ENCODE peak calls at places on chromosomes 7 and 10, in ten cellular contexts. One of them, this sample, is unnamed.

GRCh38 chr7:17298840-17299476 is 506 bp downstream of the AHR start:
- DNase-seq in stomach: peak; percentile 49
- DNase-seq in SK-N-SH: peak; percentile 35
- DNase-seq in transverse colon: peak; percentile 56
- DNase-seq in upper lobe of left lung: peak; percentile 92
- DNase-seq in A549: peak; percentile 39
- DNase-seq in tibial nerve: peak; percentile 27
- DNase-seq in HepG2: no peak
- DNase-seq in ovary: peak; percentile 64
- DNase-seq in suprapubic skin: peak; percentile 81
- DNase-seq in this sample: peak; percentile 78

GRCh38 chr7:114973147-114973546 is 51.3 kb downstream of the MDFIC start:
- DNase-seq in stomach: no peak
- DNase-seq in SK-N-SH: no peak
- DNase-seq in transverse colon: no peak
- DNase-seq in upper lobe of left lung: no peak
- DNase-seq in A549: no peak
- DNase-seq in tibial nerve: no peak
- DNase-seq in HepG2: no peak
- DNase-seq in ovary: no peak
- DNase-seq in suprapubic skin: no peak
- DNase-seq in this sample: no peak

GRCh38 chr10:92691591-92692084 is 1.9 kb downstream of the HHEX start:
- DNase-seq in stomach: peak; percentile 33
- DNase-seq in SK-N-SH: no peak
- DNase-seq in transverse colon: peak; percentile 45
- DNase-seq in upper lobe of left lung: peak; percentile 90
- DNase-seq in A549: no peak
- DNase-seq in tibial nerve: peak; percentile 35
- DNase-seq in HepG2: no peak
- DNase-seq in ovary: no peak
- DNase-seq in suprapubic skin: no peak
- DNase-seq in this sample: peak; percentile 78

GRCh38 chr7:48148311-48148710 is 22.9 kb upstream of the ABCA13 start:
- DNase-seq in stomach: no peak
- DNase-seq in SK-N-SH: no peak
- DNase-seq in transverse colon: peak; percentile 11
- DNase-seq in upper lobe of left lung: no peak
- DNase-seq in A549: no peak
- DNase-seq in tibial nerve: no peak
- DNase-seq in HepG2: no peak
- DNase-seq in ovary: no peak
- DNase-seq in suprapubic skin: no peak
- DNase-seq in this sample: no peak

GRCh38 chr10:33643042-33643441 is 308.6 kb upstream of the NRP1 start:
- DNase-seq in stomach: no peak
- DNase-seq in SK-N-SH: no peak
- DNase-seq in transverse colon: no peak
- DNase-seq in upper lobe of left lung: no peak
- DNase-seq in A549: no peak
- DNase-seq in tibial nerve: no peak
- DNase-seq in HepG2: no peak
- DNase-seq in ovary: no peak
- DNase-seq in suprapubic skin: no peak
- DNase-seq in this sample: no peak

GRCh38 chr10:119263966-119264621 is 56.7 kb downstream of the GRK5 start:
- DNase-seq in stomach: no peak
- DNase-seq in SK-N-SH: no peak
- DNase-seq in transverse colon: no peak
- DNase-seq in upper lobe of left lung: no peak
- DNase-seq in A549: no peak
- DNase-seq in tibial nerve: no peak
- DNase-seq in HepG2: no peak
- DNase-seq in ovary: no peak
- DNase-seq in suprapubic skin: no peak
- DNase-seq in this sample: no peak

GRCh38 chr7:34544621-34545020 is 113.4 kb upstream of the NPSR1 start:
- DNase-seq in stomach: no peak
- DNase-seq in SK-N-SH: no peak
- DNase-seq in transverse colon: no peak
- DNase-seq in upper lobe of left lung: peak; percentile 3
- DNase-seq in A549: no peak
- DNase-seq in tibial nerve: no peak
- DNase-seq in HepG2: no peak
- DNase-seq in ovary: no peak
- DNase-seq in suprapubic skin: no peak
- DNase-seq in this sample: no peak

GRCh38 chr10:58704226-58705200 is 191.8 kb downstream of the BICC1 start:
- DNase-seq in stomach: no peak
- DNase-seq in SK-N-SH: no peak
- DNase-seq in transverse colon: no peak
- DNase-seq in upper lobe of left lung: no peak
- DNase-seq in A549: no peak
- DNase-seq in tibial nerve: no peak
- DNase-seq in HepG2: no peak
- DNase-seq in ovary: no peak
- DNase-seq in suprapubic skin: no peak
- DNase-seq in this sample: no peak

GRCh38 chr7:50556247-50556976 is 8.8 kb downstream of the DDC start:
- DNase-seq in stomach: no peak
- DNase-seq in SK-N-SH: no peak
- DNase-seq in transverse colon: peak; percentile 60
- DNase-seq in upper lobe of left lung: no peak
- DNase-seq in A549: no peak
- DNase-seq in tibial nerve: no peak
- DNase-seq in HepG2: peak; percentile 75
- DNase-seq in ovary: no peak
- DNase-seq in suprapubic skin: no peak
- DNase-seq in this sample: peak; percentile 70

GRCh38 chr10:22475857-22476600 is 130.7 kb downstream of the SPAG6 start:
- DNase-seq in stomach: no peak
- DNase-seq in SK-N-SH: peak; percentile 76
- DNase-seq in transverse colon: peak; percentile 14
- DNase-seq in upper lobe of left lung: peak; percentile 84
- DNase-seq in A549: peak; percentile 7
- DNase-seq in tibial nerve: no peak
- DNase-seq in HepG2: no peak
- DNase-seq in ovary: peak; percentile 13
- DNase-seq in suprapubic skin: no peak
- DNase-seq in this sample: no peak

GRCh38 chr10:74932648-74933047 is 106.2 kb downstream of the KAT6B start:
- DNase-seq in stomach: peak; percentile 60
- DNase-seq in SK-N-SH: no peak
- DNase-seq in transverse colon: peak; percentile 37
- DNase-seq in upper lobe of left lung: no peak
- DNase-seq in A549: no peak
- DNase-seq in tibial nerve: peak; percentile 64
- DNase-seq in HepG2: no peak
- DNase-seq in ovary: peak; percentile 65
- DNase-seq in suprapubic skin: no peak
- DNase-seq in this sample: peak; percentile 80

GRCh38 chr10:84424731-84425165 is 96.4 kb downstream of the CCSER2 start:
- DNase-seq in stomach: peak; percentile 90
- DNase-seq in SK-N-SH: peak; percentile 19
- DNase-seq in transverse colon: peak; percentile 82
- DNase-seq in upper lobe of left lung: no peak
- DNase-seq in A549: peak; percentile 71
- DNase-seq in tibial nerve: peak; percentile 75
- DNase-seq in HepG2: peak; percentile 54
- DNase-seq in ovary: peak; percentile 78
- DNase-seq in suprapubic skin: peak; percentile 87
- DNase-seq in this sample: peak; percentile 96

GRCh38 chr7:86995814-86996213 is 63.6 kb downstream of the ELAPOR2 start:
- DNase-seq in stomach: no peak
- DNase-seq in SK-N-SH: no peak
- DNase-seq in transverse colon: no peak
- DNase-seq in upper lobe of left lung: no peak
- DNase-seq in A549: no peak
- DNase-seq in tibial nerve: no peak
- DNase-seq in HepG2: no peak
- DNase-seq in ovary: no peak
- DNase-seq in suprapubic skin: no peak
- DNase-seq in this sample: no peak

GRCh38 chr7:130298927-130299326 is 6.0 kb downstream of the CPA4 start:
- DNase-seq in stomach: no peak
- DNase-seq in SK-N-SH: no peak
- DNase-seq in transverse colon: peak; percentile 17
- DNase-seq in upper lobe of left lung: no peak
- DNase-seq in A549: no peak
- DNase-seq in tibial nerve: no peak
- DNase-seq in HepG2: no peak
- DNase-seq in ovary: no peak
- DNase-seq in suprapubic skin: no peak
- DNase-seq in this sample: no peak

GRCh38 chr10:114499630-114500190 is 95.4 kb upstream of the AFAP1L2 start:
- DNase-seq in stomach: peak; percentile 74
- DNase-seq in SK-N-SH: no peak
- DNase-seq in transverse colon: peak; percentile 87
- DNase-seq in upper lobe of left lung: no peak
- DNase-seq in A549: no peak
- DNase-seq in tibial nerve: no peak
- DNase-seq in HepG2: no peak
- DNase-seq in ovary: no peak
- DNase-seq in suprapubic skin: no peak
- DNase-seq in this sample: no peak

GRCh38 chr7:49639808-49640207 is 133.6 kb upstream of the VWC2 start:
- DNase-seq in stomach: no peak
- DNase-seq in SK-N-SH: no peak
- DNase-seq in transverse colon: no peak
- DNase-seq in upper lobe of left lung: no peak
- DNase-seq in A549: no peak
- DNase-seq in tibial nerve: no peak
- DNase-seq in HepG2: no peak
- DNase-seq in ovary: no peak
- DNase-seq in suprapubic skin: no peak
- DNase-seq in this sample: no peak

GRCh38 chr10:107966817-107967216 is 802.3 kb upstream of the SORCS1 start:
- DNase-seq in stomach: no peak
- DNase-seq in SK-N-SH: no peak
- DNase-seq in transverse colon: no peak
- DNase-seq in upper lobe of left lung: no peak
- DNase-seq in A549: no peak
- DNase-seq in tibial nerve: no peak
- DNase-seq in HepG2: no peak
- DNase-seq in ovary: no peak
- DNase-seq in suprapubic skin: no peak
- DNase-seq in this sample: no peak
- TF ChIP-seq EP300 in stomach: no peak
- TF ChIP-seq EP300 in SK-N-SH: no peak
- TF ChIP-seq EP300 in transverse colon: no peak
- TF ChIP-seq EP300 in upper lobe of left lung: no peak
- TF ChIP-seq EP300 in A549: no peak
- TF ChIP-seq EP300 in tibial nerve: no peak
- TF ChIP-seq EP300 in HepG2: no peak
- TF ChIP-seq EP300 in ovary: no peak
- TF ChIP-seq EP300 in suprapubic skin: no peak
- TF ChIP-seq EP300 in this sample: no peak

GRCh38 chr7:43612128-43612527 is 29.2 kb downstream of the STK17A start:
- DNase-seq in stomach: no peak
- DNase-seq in SK-N-SH: no peak
- DNase-seq in transverse colon: no peak
- DNase-seq in upper lobe of left lung: no peak
- DNase-seq in A549: no peak
- DNase-seq in tibial nerve: no peak
- DNase-seq in HepG2: no peak
- DNase-seq in ovary: no peak
- DNase-seq in suprapubic skin: no peak
- DNase-seq in this sample: no peak
- H3K27ac ChIP-seq in stomach: peak overlapping the region; percentile 44
- H3K27ac ChIP-seq in SK-N-SH: peak overlapping the region; percentile 64
- H3K27ac ChIP-seq in transverse colon: no peak overlapping the region
- H3K27ac ChIP-seq in upper lobe of left lung: no peak overlapping the region
- H3K27ac ChIP-seq in A549: no peak overlapping the region
- H3K27ac ChIP-seq in tibial nerve: peak overlapping the region; percentile 55
- H3K27ac ChIP-seq in HepG2: no peak overlapping the region
- H3K27ac ChIP-seq in ovary: no peak overlapping the region
- H3K27ac ChIP-seq in suprapubic skin: peak overlapping the region; percentile 27
- H3K27ac ChIP-seq in this sample: peak overlapping the region; percentile 55

GRCh38 chr7:108584211-108584610 is 14.5 kb downstream of the DNAJB9 start:
- DNase-seq in stomach: no peak
- DNase-seq in SK-N-SH: no peak
- DNase-seq in transverse colon: no peak
- DNase-seq in upper lobe of left lung: no peak
- DNase-seq in A549: no peak
- DNase-seq in tibial nerve: no peak
- DNase-seq in HepG2: no peak
- DNase-seq in ovary: no peak
- DNase-seq in suprapubic skin: no peak
- DNase-seq in this sample: no peak
- TF ChIP-seq EP300 in stomach: no peak
- TF ChIP-seq EP300 in SK-N-SH: no peak
- TF ChIP-seq EP300 in transverse colon: no peak
- TF ChIP-seq EP300 in upper lobe of left lung: no peak
- TF ChIP-seq EP300 in A549: no peak
- TF ChIP-seq EP300 in tibial nerve: no peak
- TF ChIP-seq EP300 in HepG2: no peak
- TF ChIP-seq EP300 in ovary: no peak
- TF ChIP-seq EP300 in suprapubic skin: no peak
- TF ChIP-seq EP300 in this sample: no peak

DNA sequence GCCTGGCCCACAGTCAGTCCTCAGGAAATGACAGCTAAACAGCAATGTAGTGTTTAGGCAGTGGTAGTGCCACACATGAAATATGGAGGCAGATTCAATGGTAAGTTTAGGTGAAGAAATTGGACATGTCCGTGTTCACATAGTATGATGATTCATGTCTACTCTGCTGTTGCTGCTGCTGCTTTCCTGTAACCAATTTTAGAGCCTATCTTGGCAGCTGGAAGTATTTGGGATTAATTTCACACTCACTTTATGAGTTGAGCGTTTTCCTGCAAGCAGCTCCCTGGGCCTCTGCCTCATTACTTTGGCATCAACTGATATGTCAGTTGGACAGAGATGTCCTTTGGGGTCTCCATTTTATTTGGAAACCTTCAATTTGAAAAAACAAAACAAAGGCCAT is 371.2 kb downstream of the BBS9 start:
- DNase-seq in stomach: no peak
- DNase-seq in SK-N-SH: no peak
- DNase-seq in transverse colon: no peak
- DNase-seq in upper lobe of left lung: no peak
- DNase-seq in A549: no peak
- DNase-seq in tibial nerve: no peak
- DNase-seq in HepG2: no peak
- DNase-seq in ovary: no peak
- DNase-seq in suprapubic skin: no peak
- DNase-seq in this sample: no peak
- H3K27ac ChIP-seq in stomach: no peak overlapping the region
- H3K27ac ChIP-seq in SK-N-SH: no peak overlapping the region
- H3K27ac ChIP-seq in transverse colon: no peak overlapping the region
- H3K27ac ChIP-seq in upper lobe of left lung: no peak overlapping the region
- H3K27ac ChIP-seq in A549: no peak overlapping the region
- H3K27ac ChIP-seq in tibial nerve: no peak overlapping the region
- H3K27ac ChIP-seq in HepG2: no peak overlapping the region
- H3K27ac ChIP-seq in ovary: no peak overlapping the region
- H3K27ac ChIP-seq in suprapubic skin: no peak overlapping the region
- H3K27ac ChIP-seq in this sample: no peak overlapping the region

This sample was measured in sigmoid colon.